ENCODE peak calls at places on chromosomes 1 and 21, in nine cellular contexts. P, H, C, I, E, Z, N, Y and J are unnamed samples.

GRCh38 chr1:202361224-202361623 is 12.7 kb downstream of the PPP1R12B start:
- DNase-seq in C (no peak), Z (no peak), I (no peak), N (no peak), Y (no peak), P (no peak), E (no peak), H (no peak), J (no peak)

GRCh38 chr1:925532-926421 is 2.1 kb downstream of the SAMD11 start:
- DNase-seq in Z (no peak), P (peak), Y (no peak), C (no peak), I (no peak), H (no peak), N (no peak), E (no peak), J (no peak)

GRCh38 chr1:20112279-20113000 is 6.9 kb downstream of the PLA2G2D start:
- DNase-seq in P (no peak), E (no peak), Y (no peak), H (no peak), N (no peak), C (no peak), Z (no peak), I (no peak), J (peak)

GRCh38 chr21:45330075-45330781 is 42.5 kb upstream of the POFUT2 start:
- DNase-seq in H (peak), Z (no peak), P (no peak), C (no peak), N (peak), I (peak), E (no peak), Y (no peak), J (peak)

GRCh38 chr1:236101233-236102200 is 36.6 kb upstream of the NID1 start:
- DNase-seq in P (no peak), N (no peak), C (no peak), I (no peak), Y (no peak), Z (no peak), E (no peak), H (no peak), J (no peak)

GRCh38 chr1:45326627-45327591 is at the start of gene HPDL:
- DNase-seq in I (peak), Y (peak), Z (peak), E (peak), P (no peak), N (peak), H (no peak), C (peak), J (peak)

GRCh38 chr1:54376085-54377039 is 29.8 kb downstream of the SSBP3 start:
- DNase-seq in H (no peak), Y (peak), Z (no peak), I (no peak), E (no peak), C (no peak), P (no peak), N (no peak), J (no peak)

GRCh38 chr1:51294566-51295184 is 35.7 kb downstream of the TTC39A start:
- DNase-seq in H (no peak), N (no peak), Y (no peak), Z (no peak), C (no peak), P (no peak), I (no peak), E (no peak), J (no peak)

GRCh38 chr1:41953291-41953690 is 34.6 kb upstream of the HIVEP3 start:
- DNase-seq in H (no peak), Z (no peak), E (peak), I (no peak), N (no peak), Y (no peak), P (no peak), C (no peak), J (no peak)

GRCh38 chr21:29436143-29436542 is 137.4 kb downstream of the BACH1 start:
- DNase-seq in Z (no peak), I (no peak), N (peak), E (no peak), H (no peak), Y (no peak), C (peak), P (no peak), J (no peak)

GRCh38 chr1:29653886-29654450 is 417.6 kb downstream of the PTPRU start:
- DNase-seq in E (no peak), Y (no peak), P (no peak), H (no peak), I (no peak), Z (no peak), C (no peak), N (no peak), J (no peak)

GRCh38 chr1:223364685-223365382 is 858 bp upstream of the SUSD4 start:
- DNase-seq in C (peak), N (no peak), E (no peak), P (no peak), Z (no peak), Y (no peak), H (no peak), I (no peak), J (no peak)

GRCh38 chr1:10776206-10776905 is 20.1 kb downstream of the CASZ1 start:
- DNase-seq in H (no peak), I (no peak), P (no peak), Y (no peak), Z (no peak), C (no peak), E (no peak), N (peak), J (no peak)

GRCh38 chr1:156945881-156946661 is 25.6 kb downstream of the LRRC71 start:
- DNase-seq in C (no peak), H (no peak), N (no peak), E (no peak), Z (no peak), I (peak), Y (no peak), P (no peak), J (no peak)

GRCh38 chr1:240618946-240619345 is 7.0 kb upstream of the GREM2 start:
- DNase-seq in C (no peak), Z (no peak), P (no peak), I (no peak), Y (no peak), H (no peak), N (no peak), E (no peak), J (no peak)

GRCh38 chr1:153428790-153429189 is 12.5 kb downstream of the S100A7A start:
- DNase-seq in E (no peak), P (no peak), C (no peak), H (no peak), N (no peak), I (no peak), Z (no peak), Y (no peak), J (no peak)

GRCh38 chr1:223429313-223429731 is 36.1 kb downstream of the CCDC185 start:
- DNase-seq in I (peak), P (no peak), C (no peak), H (no peak), E (no peak), N (no peak), Z (no peak), Y (no peak), J (no peak)

GRCh38 chr1:94522304-94522703 is 19.3 kb downstream of the F3 start:
- DNase-seq in E (no peak), I (peak), Z (no peak), C (no peak), P (no peak), H (no peak), N (no peak), Y (peak), J (peak)

GRCh38 chr21:41866274-41866809 is 12.8 kb downstream of the PRDM15 start:
- DNase-seq in H (no peak), C (no peak), N (no peak), Y (peak), P (no peak), I (no peak), E (no peak), Z (no peak), J (no peak)